ENCODE peak calls at places on chromosome 10, in five cellular contexts. O is NCI-H460, W is non-pigmented ciliary epithelial cell, T is mesothelial cell of epicardium, U is hepatocyte. L is an unnamed sample.

GRCh38 chr10:46516660-46517416 is 39.6 kb downstream of the GPRIN2 start:
- DNase-seq in O (no peak), W (peak), T (no peak), U (peak), L (no peak)

GRCh38 chr10:103838095-103838395 is 17.3 kb downstream of the SH3PXD2A start:
- DNase-seq in O (no peak), W (no peak), T (no peak), U (no peak), L (no peak)

GRCh38 chr10:91798736-91799579 is 732 bp downstream of the TNKS2 start:
- DNase-seq in O (no peak), W (no peak), T (no peak), U (peak), L (no peak)

GRCh38 chr10:11573497-11573896 is 38.0 kb downstream of the USP6NL start:
- DNase-seq in O (no peak), W (no peak), T (no peak), U (no peak), L (no peak)

GRCh38 chr10:100345570-100346330 is 1.3 kb upstream of the SCD start:
- DNase-seq in O (peak), W (no peak), T (no peak), U (no peak), L (no peak)

GRCh38 chr10:125006188-125006680 is 64.3 kb downstream of the ZRANB1 start:
- DNase-seq in O (no peak), W (no peak), T (no peak), U (no peak), L (no peak)

GRCh38 chr10:132389631-132390454 is 7.2 kb upstream of the PWWP2B start:
- DNase-seq in O (no peak), W (no peak), T (peak), U (peak), L (no peak)

GRCh38 chr10:30510184-30510931 is 76.4 kb downstream of the MAP3K8 start:
- DNase-seq in O (peak), W (peak), T (no peak), U (peak), L (no peak)

GRCh38 chr10:76675951-76676587 is 961.5 kb downstream of the KCNMA1 start:
- DNase-seq in O (no peak), W (no peak), T (no peak), U (peak), L (no peak)

GRCh38 chr10:71429304-71429703 is 32.6 kb downstream of the CDH23 start:
- DNase-seq in O (no peak), W (no peak), T (no peak), U (no peak), L (no peak)

GRCh38 chr10:22251751-22252285 is 34.0 kb upstream of the EBLN1 start:
- DNase-seq in O (no peak), W (no peak), T (no peak), U (peak), L (no peak)

L was measured in NCI-H1930.